ENCODE peak calls at places on chromosomes 13 and 19, in four cellular contexts. N is H1, Y is SK-N-SH, X is HepG2. C is an unnamed sample.

GRCh38 chr13:40434516-40435397 is 231.7 kb downstream of the FOXO1 start:
- DNase-seq in N (no peak), Y (no peak), X (no peak), C (no peak)

GRCh38 chr19:52662631-52663030 is 24.5 kb upstream of the ZNF83 start:
- DNase-seq in N (no peak), Y (no peak), X (no peak), C (no peak)

GRCh38 chr13:111272117-111272516 is 48.3 kb upstream of the TEX29 start:
- DNase-seq in N (no peak), Y (no peak), X (no peak), C (no peak)

GRCh38 chr19:56111601-56112312 is 9.3 kb downstream of the ZNF787 start:
- DNase-seq in N (no peak), Y (peak; percentile 33), X (peak; percentile 45), C (no peak)

GRCh38 chr19:35133826-35134225 is 1.0 kb downstream of the LGI4 start:
- DNase-seq in N (no peak), Y (no peak), X (no peak), C (no peak)

GRCh38 chr19:45470147-45471081 is 2.6 kb downstream of the FOSB start:
- DNase-seq in N (no peak), Y (no peak), X (no peak), C (no peak)

GRCh38 chr19:16470911-16471811 is 609 bp downstream of the EPS15L1 start:
- DNase-seq in N (peak; percentile 62), Y (no peak), X (no peak), C (no peak)

GRCh38 chr19:804419-805160 is 7.3 kb downstream of the PTBP1 start:
- DNase-seq in N (no peak), Y (no peak), X (no peak), C (no peak)

GRCh38 chr19:34926685-34927375 is at the start of gene ZNF30:
- DNase-seq in N (peak; percentile 90), Y (peak; percentile 97), X (peak; percentile 85), C (peak; percentile 44)

GRCh38 chr13:25862156-25862555 is 189.7 kb downstream of the SHISA2 start:
- DNase-seq in N (no peak), Y (no peak), X (no peak), C (no peak)

GRCh38 chr13:45136741-45137500 is 16.6 kb downstream of the GTF2F2 start:
- DNase-seq in N (no peak), Y (no peak), X (no peak), C (no peak)

GRCh38 chr13:53023246-53023645 is 5.4 kb upstream of the OLFM4 start:
- DNase-seq in N (no peak), Y (no peak), X (no peak), C (no peak)

GRCh38 chr19:871446-872265 is 12.2 kb downstream of the CFD start:
- DNase-seq in N (peak; percentile 82), Y (peak; percentile 75), X (peak; percentile 44), C (no peak)

GRCh38 chr13:74052402-74052928 is 81.7 kb downstream of the KLF12 start:
- DNase-seq in N (no peak), Y (no peak), X (peak; percentile 13), C (no peak)

GRCh38 chr13:48400090-48400694 is 12.7 kb downstream of the LPAR6 start:
- DNase-seq in N (no peak), Y (no peak), X (peak; percentile 29), C (no peak)

GRCh38 chr13:26022538-26023292 is 29.1 kb downstream of the SHISA2 start:
- DNase-seq in N (peak; percentile 39), Y (peak; percentile 85), X (no peak), C (no peak)

GRCh38 chr13:100130092-100130491 is 41.2 kb downstream of the PCCA start:
- DNase-seq in N (no peak), Y (no peak), X (no peak), C (no peak)

GRCh38 chr13:76791290-76791664 is 94.9 kb downstream of the KCTD12 start:
- DNase-seq in N (no peak), Y (no peak), X (no peak), C (no peak)

GRCh38 chr13:76799696-76800095 is 86.5 kb downstream of the KCTD12 start:
- DNase-seq in N (no peak), Y (no peak), X (no peak), C (no peak)

GRCh38 chr13:76798037-76798436 is 88.2 kb downstream of the KCTD12 start:
- DNase-seq in N (no peak), Y (no peak), X (no peak), C (no peak)

GRCh38 chr13:76792680-76793334 is 93.4 kb downstream of the KCTD12 start:
- DNase-seq in N (no peak), Y (no peak), X (no peak), C (no peak)

GRCh38 chr13:76795701-76796695 is 90.2 kb downstream of the KCTD12 start:
- DNase-seq in N (no peak), Y (no peak), X (no peak), C (no peak)
- TF ChIP-seq TCF12 in N (no peak), Y (no peak), X (no peak), C (no peak)

GRCh38 chr13:80658705-80659104 is 317.8 kb upstream of the SPRY2 start:
- DNase-seq in N (no peak), Y (no peak), X (no peak), C (no peak)

GRCh38 chr13:80654638-80655249 is 313.8 kb upstream of the SPRY2 start:
- DNase-seq in N (no peak), Y (no peak), X (no peak), C (no peak)

DNA sequence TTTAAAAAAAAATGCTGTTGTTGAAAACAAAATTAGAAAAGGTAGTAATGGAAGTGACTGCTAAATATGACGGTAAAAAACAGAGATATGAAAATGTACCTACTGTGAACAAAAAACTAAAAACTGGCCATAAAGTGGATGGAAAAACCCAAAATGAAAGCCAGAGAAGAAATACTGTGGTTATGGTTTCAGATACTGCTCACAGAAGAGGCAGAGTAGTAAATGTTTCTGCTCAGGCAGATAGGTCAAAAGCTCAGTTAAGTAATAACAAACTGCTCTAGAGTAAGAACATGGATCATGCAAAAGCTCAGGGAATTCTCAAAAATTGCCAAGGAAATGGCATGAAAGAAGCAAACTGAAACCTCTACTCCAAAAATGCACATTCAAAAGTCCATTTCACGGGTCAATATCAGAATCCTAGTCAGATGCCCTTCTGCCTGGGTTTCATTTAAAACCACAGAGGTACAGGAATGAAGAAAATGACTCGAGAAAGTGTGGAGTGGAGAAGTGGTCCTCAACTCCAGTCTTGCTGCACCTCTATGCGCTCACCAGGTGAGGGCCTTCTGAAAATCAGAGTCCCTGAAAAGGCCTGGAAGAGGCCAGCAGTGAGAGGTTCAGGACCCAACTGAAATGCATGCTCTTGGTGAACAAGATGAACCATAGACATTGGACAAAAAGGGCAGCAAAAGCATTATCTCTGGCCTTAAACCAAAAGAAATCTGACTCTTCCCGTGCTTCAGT is 315.0 kb upstream of the SPRY2 start:
- DNase-seq in N (no peak), Y (no peak), X (no peak), C (no peak)
- TF ChIP-seq TCF12 in N (no peak), Y (no peak), X (no peak), C (no peak)

GRCh38 chr19:55094456-55095259 is 19.0 kb downstream of the EPS8L1 start:
- DNase-seq in N (peak; percentile 86), Y (no peak), X (no peak), C (no peak)

GRCh38 chr19:55097864-55098715 is 19.3 kb downstream of the PPP1R12C start:
- DNase-seq in N (no peak), Y (no peak), X (no peak), C (no peak)

GRCh38 chr19:55092423-55093318 is 17.0 kb downstream of the EPS8L1 start:
- DNase-seq in N (peak; percentile 81), Y (no peak), X (no peak), C (no peak)

GRCh38 chr19:55096061-55096701 is 20.5 kb downstream of the EPS8L1 start:
- DNase-seq in N (peak; percentile 65), Y (no peak), X (no peak), C (no peak)

DNA sequence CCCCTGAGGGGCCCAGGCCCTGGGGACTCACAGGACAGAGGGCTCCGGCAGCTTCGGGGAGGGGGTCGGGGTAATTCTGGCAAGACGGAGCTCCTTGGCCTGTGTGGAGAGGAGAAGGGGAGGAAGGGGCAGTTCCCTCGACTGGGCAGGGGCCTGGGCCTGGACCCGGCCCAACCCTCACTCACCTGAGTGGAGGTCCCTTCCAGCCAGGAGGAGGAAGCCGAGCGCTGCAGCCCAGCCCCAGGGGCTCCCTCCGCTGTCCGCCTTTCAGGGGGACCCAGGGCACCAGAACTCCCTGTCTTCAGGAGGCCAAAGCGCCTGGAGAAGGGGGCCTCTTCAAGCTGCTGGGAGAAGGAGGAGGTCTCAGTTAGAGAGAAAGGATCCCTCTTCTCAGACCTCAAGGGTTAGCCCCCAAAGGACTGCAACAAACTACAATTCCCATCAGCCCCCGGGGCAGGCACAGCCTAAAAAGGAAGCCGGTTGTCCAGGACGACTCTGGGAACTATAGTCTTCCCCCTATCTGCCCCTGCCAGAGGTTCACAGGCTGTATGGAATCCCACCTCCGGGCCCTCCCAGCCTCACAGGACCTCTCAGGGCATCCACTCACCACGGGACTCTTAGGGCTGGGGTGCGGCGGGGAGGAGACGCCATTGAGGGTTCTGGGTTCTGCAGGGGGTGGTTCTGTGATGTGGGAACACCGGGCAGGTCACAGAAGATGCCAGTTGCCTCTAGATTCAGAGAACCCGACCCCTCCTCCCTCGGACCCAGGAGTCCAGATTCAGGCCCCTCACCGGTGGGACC is 19.8 kb downstream of the EPS8L1 start:
- DNase-seq in N (peak; percentile 64), Y (no peak), X (no peak), C (no peak)
- TF ChIP-seq TCF12 in N (no peak), Y (no peak), X (no peak), C (no peak)

GRCh38 chr19:38685666-38686529 is 38.4 kb downstream of the ACTN4 start:
- DNase-seq in N (peak; percentile 63), Y (peak; percentile 56), X (peak; percentile 65), C (no peak)

GRCh38 chr19:38684078-38684861 is 36.8 kb downstream of the ACTN4 start:
- DNase-seq in N (no peak), Y (no peak), X (no peak), C (no peak)

GRCh38 chr19:38684862-38685665 is 37.6 kb downstream of the ACTN4 start:
- DNase-seq in N (no peak), Y (no peak), X (no peak), C (no peak)

GRCh38 chr19:38687837-38688378 is 40.5 kb downstream of the ACTN4 start:
- DNase-seq in N (no peak), Y (no peak), X (no peak), C (no peak)

GRCh38 chr19:38686530-38686888 is 39.1 kb downstream of the ACTN4 start:
- DNase-seq in N (no peak), Y (no peak), X (no peak), C (peak; percentile 53)
- TF ChIP-seq TCF12 in N (no peak), Y (no peak), X (no peak), C (no peak)

GRCh38 chr19:49712397-49712859 is 21.5 kb downstream of the CPT1C start:
- DNase-seq in N (peak; percentile 92), Y (peak; percentile 93), X (peak; percentile 23), C (no peak)
- TF ChIP-seq TCF12 in N (no peak), Y (no peak), X (no peak), C (no peak)

C was measured in GM12878.